ENCODE peak calls at places on chromosomes 16 and 17, in five cellular contexts. One of them, this sample, is unnamed.

GRCh38 chr16:89739383-89739782 is 18.0 kb downstream of the ZNF276 start:
- DNase-seq in putamen: no peak
- DNase-seq in sigmoid colon: no peak
- DNase-seq in activated CD8-positive, alpha-beta memory T cell treated with anti-CD3 and anti-CD28 coated beads for 1 hour: no peak
- DNase-seq in amygdala: no peak
- DNase-seq in this sample: no peak

GRCh38 chr17:4703330-4703691 is 626 bp downstream of the PELP1 start:
- DNase-seq in putamen: no peak
- DNase-seq in sigmoid colon: peak; percentile 41
- DNase-seq in activated CD8-positive, alpha-beta memory T cell treated with anti-CD3 and anti-CD28 coated beads for 1 hour: no peak
- DNase-seq in amygdala: no peak
- DNase-seq in this sample: no peak

GRCh38 chr17:74089869-74090464 is 113.5 kb upstream of the RPL38 start:
- DNase-seq in putamen: peak; percentile 11
- DNase-seq in sigmoid colon: no peak
- DNase-seq in activated CD8-positive, alpha-beta memory T cell treated with anti-CD3 and anti-CD28 coated beads for 1 hour: no peak
- DNase-seq in amygdala: peak; percentile 19
- DNase-seq in this sample: peak; percentile 79

GRCh38 chr16:3738541-3738940 is 21.2 kb upstream of the TRAP1 start:
- DNase-seq in putamen: no peak
- DNase-seq in sigmoid colon: peak; percentile 15
- DNase-seq in activated CD8-positive, alpha-beta memory T cell treated with anti-CD3 and anti-CD28 coated beads for 1 hour: no peak
- DNase-seq in amygdala: no peak
- DNase-seq in this sample: no peak

GRCh38 chr17:57756941-57757340 is 11.8 kb upstream of the CCDC182 start:
- DNase-seq in putamen: no peak
- DNase-seq in sigmoid colon: no peak
- DNase-seq in activated CD8-positive, alpha-beta memory T cell treated with anti-CD3 and anti-CD28 coated beads for 1 hour: no peak
- DNase-seq in amygdala: no peak
- DNase-seq in this sample: no peak

GRCh38 chr16:11675561-11676511 is 7.6 kb downstream of the SNN start:
- DNase-seq in putamen: no peak
- DNase-seq in sigmoid colon: peak; percentile 62
- DNase-seq in activated CD8-positive, alpha-beta memory T cell treated with anti-CD3 and anti-CD28 coated beads for 1 hour: no peak
- DNase-seq in amygdala: no peak
- DNase-seq in this sample: no peak

GRCh38 chr17:40015005-40015997 is at the start of gene CSF3:
- DNase-seq in putamen: no peak
- DNase-seq in sigmoid colon: no peak
- DNase-seq in activated CD8-positive, alpha-beta memory T cell treated with anti-CD3 and anti-CD28 coated beads for 1 hour: no peak
- DNase-seq in amygdala: no peak
- DNase-seq in this sample: no peak

GRCh38 chr16:87464691-87465300 is 28.0 kb downstream of the ZCCHC14 start:
- DNase-seq in putamen: peak; percentile 42
- DNase-seq in sigmoid colon: peak; percentile 94
- DNase-seq in activated CD8-positive, alpha-beta memory T cell treated with anti-CD3 and anti-CD28 coated beads for 1 hour: no peak
- DNase-seq in amygdala: no peak
- DNase-seq in this sample: peak; percentile 37

GRCh38 chr17:38794221-38794620 is 5.1 kb downstream of the PIP4K2B start:
- DNase-seq in putamen: no peak
- DNase-seq in sigmoid colon: no peak
- DNase-seq in activated CD8-positive, alpha-beta memory T cell treated with anti-CD3 and anti-CD28 coated beads for 1 hour: no peak
- DNase-seq in amygdala: no peak
- DNase-seq in this sample: no peak

GRCh38 chr16:84656557-84657130 is 8.3 kb downstream of the KLHL36 start:
- DNase-seq in putamen: no peak
- DNase-seq in sigmoid colon: no peak
- DNase-seq in activated CD8-positive, alpha-beta memory T cell treated with anti-CD3 and anti-CD28 coated beads for 1 hour: no peak
- DNase-seq in amygdala: no peak
- DNase-seq in this sample: no peak

GRCh38 chr16:49939495-49939894 is 83.6 kb upstream of the ZNF423 start:
- DNase-seq in putamen: no peak
- DNase-seq in sigmoid colon: peak; percentile 12
- DNase-seq in activated CD8-positive, alpha-beta memory T cell treated with anti-CD3 and anti-CD28 coated beads for 1 hour: no peak
- DNase-seq in amygdala: no peak
- DNase-seq in this sample: no peak

GRCh38 chr16:88962478-88963152 is 14.4 kb downstream of the CBFA2T3 start:
- DNase-seq in putamen: no peak
- DNase-seq in sigmoid colon: no peak
- DNase-seq in activated CD8-positive, alpha-beta memory T cell treated with anti-CD3 and anti-CD28 coated beads for 1 hour: no peak
- DNase-seq in amygdala: no peak
- DNase-seq in this sample: no peak

GRCh38 chr17:49299996-49300395 is 62.1 kb downstream of the ZNF652 start:
- DNase-seq in putamen: no peak
- DNase-seq in sigmoid colon: no peak
- DNase-seq in activated CD8-positive, alpha-beta memory T cell treated with anti-CD3 and anti-CD28 coated beads for 1 hour: no peak
- DNase-seq in amygdala: no peak
- DNase-seq in this sample: no peak